ENCODE peak calls at places on chromosome 15, in four cellular contexts. A is heart left ventricle, I is psoas muscle, Q is brain microvascular endothelial cell. L is an unnamed sample.

GRCh38 chr15:38217181-38217580 is 35.5 kb upstream of the SPRED1 start:
- DNase-seq in A (no peak), Q (peak; percentile 76), I (no peak), L (no peak)

GRCh38 chr15:70185251-70185711 is 87.6 kb upstream of the TLE3 start:
- DNase-seq in I (no peak), Q (no peak), A (no peak), L (no peak)

GRCh38 chr15:99424978-99425665 is 140.7 kb upstream of the MEF2A start:
- DNase-seq in Q (peak; percentile 71), A (peak; percentile 75), I (no peak), L (peak; percentile 40)

GRCh38 chr15:79172032-79172481 is 81.5 kb upstream of the RASGRF1 start:
- DNase-seq in Q (no peak), I (no peak), A (no peak), L (no peak)

GRCh38 chr15:39869858-39870515 is 50.1 kb downstream of the GPR176 start:
- DNase-seq in I (no peak), A (no peak), Q (no peak), L (no peak)

GRCh38 chr15:57134877-57135276 is 216.4 kb downstream of the TCF12 start:
- DNase-seq in A (no peak), Q (no peak), I (no peak), L (no peak)

GRCh38 chr15:84783493-84784251 is 33.5 kb upstream of the ALPK3 start:
- DNase-seq in Q (no peak), A (no peak), I (no peak), L (no peak)

GRCh38 chr15:52217186-52217585 is 26.0 kb upstream of the GNB5 start:
- DNase-seq in I (no peak), A (no peak), Q (no peak), L (no peak)

GRCh38 chr15:25335279-25335678 is 103.5 kb downstream of the UBE3A start:
- DNase-seq in Q (no peak), I (no peak), A (no peak), L (no peak)

GRCh38 chr15:92651877-92652575 is 3.5 kb downstream of the FAM174B start:
- DNase-seq in Q (no peak), I (no peak), A (no peak), L (no peak)

GRCh38 chr15:43749690-43750345 is 3.6 kb downstream of the PDIA3 start:
- DNase-seq in A (no peak), Q (no peak), I (no peak), L (no peak)

GRCh38 chr15:47551079-47551478 is 166.2 kb upstream of the SEMA6D start:
- DNase-seq in I (no peak), A (no peak), Q (no peak), L (no peak)

GRCh38 chr15:31584195-31584594 is 257.6 kb downstream of the KLF13 start:
- DNase-seq in I (no peak), Q (no peak), A (no peak), L (no peak)

GRCh38 chr15:32828507-32829186 is 110.8 kb downstream of the GREM1 start:
- DNase-seq in A (no peak), I (no peak), Q (peak; percentile 89), L (no peak)

GRCh38 chr15:92226020-92226612 is 167.6 kb upstream of the ST8SIA2 start:
- DNase-seq in I (no peak), Q (no peak), A (no peak), L (no peak)

GRCh38 chr15:40443846-40444245 is 3.1 kb downstream of the BAHD1 start:
- DNase-seq in I (no peak), A (no peak), Q (no peak), L (no peak)

GRCh38 chr15:45212493-45212892 is 24.7 kb upstream of the SHF start:
- DNase-seq in I (no peak), A (no peak), Q (no peak), L (no peak)

GRCh38 chr15:70356062-70356860 is 258.5 kb upstream of the TLE3 start:
- DNase-seq in A (no peak), Q (no peak), I (no peak), L (no peak)

DNA sequence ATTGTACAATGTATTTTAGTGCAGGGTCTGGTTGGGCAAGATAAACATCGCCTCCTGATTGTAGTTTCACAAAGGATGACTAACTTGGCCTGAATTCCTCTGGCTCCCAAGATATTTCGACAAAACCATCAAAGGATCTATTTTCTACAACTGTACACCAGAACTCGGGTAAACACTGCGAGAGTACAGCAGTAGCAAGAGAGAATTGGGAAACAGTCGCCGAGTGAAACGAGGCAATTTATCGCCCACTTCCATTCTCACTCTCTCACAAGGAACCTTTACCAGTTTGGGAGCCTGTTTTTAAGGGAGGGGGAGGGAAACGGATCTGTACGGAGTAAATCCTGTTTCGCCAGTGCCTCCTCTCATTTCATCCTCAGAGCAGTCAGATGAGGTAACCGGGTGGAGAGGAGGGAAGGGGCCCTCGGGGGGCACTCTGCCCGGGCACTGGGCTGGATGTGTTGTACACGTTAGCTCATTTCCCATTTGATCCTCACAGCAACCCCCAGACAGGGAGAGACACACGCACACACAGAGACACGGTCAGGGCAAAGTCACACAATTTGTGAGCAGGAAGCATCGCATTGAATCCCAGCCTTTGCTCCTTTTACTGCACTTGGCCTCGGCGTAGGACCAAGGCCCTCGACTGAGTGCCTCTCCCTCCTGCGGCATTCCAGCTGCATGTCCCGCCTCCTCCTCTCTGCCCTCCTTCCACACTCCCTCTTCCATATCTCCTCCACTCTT is 120.1 kb downstream of the LIPC start:
- DNase-seq in Q (peak; percentile 89), I (no peak), A (no peak), L (no peak)
- H3K27ac ChIP-seq in Q (peak overlapping the region; percentile 82), I (no peak overlapping the region), A (no peak overlapping the region), L (no peak overlapping the region)

GRCh38 chr15:74208496-74208895 is 5.9 kb upstream of the STRA6 start:
- DNase-seq in Q (no peak), I (no peak), A (no peak), L (no peak)

GRCh38 chr15:74209997-74210573 is 7.5 kb upstream of the STRA6 start:
- DNase-seq in I (no peak), A (no peak), Q (peak; percentile 90), L (no peak)

GRCh38 chr15:74210729-74211128 is 8.1 kb upstream of the STRA6 start:
- DNase-seq in A (no peak), I (no peak), Q (no peak), L (no peak)

GRCh38 chr15:74208901-74209559 is 6.4 kb upstream of the STRA6 start:
- DNase-seq in A (no peak), I (no peak), Q (no peak), L (no peak)

GRCh38 chr15:74209560-74209958 is 7.0 kb upstream of the STRA6 start:
- DNase-seq in A (no peak), Q (no peak), I (no peak), L (no peak)
- H3K27ac ChIP-seq in A (no peak overlapping the region), Q (peak overlapping the region; percentile 2), I (no peak overlapping the region), L (no peak overlapping the region)

DNA sequence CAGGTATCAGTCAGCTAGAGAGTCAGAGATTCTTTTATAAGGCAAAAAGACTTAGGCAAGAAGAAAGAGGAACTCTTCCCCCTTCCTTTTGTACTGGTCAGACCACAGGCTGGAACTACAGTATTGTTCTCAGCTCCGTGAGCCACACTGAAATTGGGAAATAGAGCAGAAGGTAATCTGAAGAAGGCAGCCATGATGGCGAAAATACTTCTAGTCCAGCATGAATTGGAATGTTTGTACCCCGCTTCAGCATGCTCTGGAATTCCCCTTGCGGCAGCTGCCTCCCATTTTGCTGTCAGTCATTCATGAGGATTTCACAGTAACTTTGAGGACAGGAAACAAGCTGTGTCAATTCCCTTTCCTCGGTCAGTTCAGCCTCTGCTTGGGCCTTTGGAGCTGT is 96.2 kb downstream of the CORO2B start:
- DNase-seq in Q (peak; percentile 27), A (no peak), I (no peak), L (no peak)
- H3K27ac ChIP-seq in Q (no peak overlapping the region), A (no peak overlapping the region), I (no peak overlapping the region), L (no peak overlapping the region)

DNA sequence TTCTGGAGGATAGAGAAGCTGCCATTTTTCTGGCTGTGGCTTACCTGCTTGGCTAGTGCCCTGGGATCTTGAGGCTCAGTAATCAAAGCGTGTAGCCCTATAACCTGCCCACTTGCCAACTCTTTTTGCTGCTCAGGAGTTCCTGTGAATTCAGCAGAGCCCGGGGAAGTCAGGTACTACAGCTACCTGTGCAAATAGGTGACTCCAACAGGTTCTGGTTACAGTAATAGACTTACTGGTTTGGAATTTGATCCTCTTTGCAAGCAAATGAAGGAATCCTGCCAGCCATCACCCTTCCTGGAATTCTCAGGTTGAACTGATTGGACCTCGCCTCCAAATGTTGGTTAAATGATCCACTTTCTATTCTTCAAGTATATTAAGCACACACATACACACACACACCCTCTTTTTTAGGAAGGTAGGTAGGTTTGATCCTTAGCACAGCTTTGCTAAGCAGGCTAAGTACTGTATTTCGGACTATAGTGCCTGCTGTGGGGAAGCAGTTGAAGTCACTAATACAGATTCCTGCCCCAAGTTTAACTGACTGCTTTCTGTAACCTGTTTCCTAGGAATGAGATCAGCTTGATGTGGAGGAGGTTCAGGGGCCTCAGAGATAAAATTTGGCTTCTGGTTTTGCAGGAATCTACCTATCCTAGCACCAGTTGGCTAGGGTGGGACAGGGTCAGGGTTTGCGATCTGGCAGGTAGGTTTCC is 2.3 kb downstream of the PPCDC start:
- DNase-seq in I (no peak), A (no peak), Q (no peak), L (no peak)
- H3K27ac ChIP-seq in I (no peak overlapping the region), A (no peak overlapping the region), Q (no peak overlapping the region), L (no peak overlapping the region)

L was measured in thoracic aorta.